ENCODE peak calls at places on chromosome 7, in seven cellular contexts. One of them, this sample, is unnamed.
A peak's percentile ranks its signal among the peaks of the same experiment; 100 is the strongest.

GRCh38 chr7:8261711-8262695 is at the start of gene ICA1:
- DNase-seq in psoas muscle: peak; percentile 70
- DNase-seq in AG09319: no peak
- DNase-seq in foreskin fibroblast: peak; percentile 53
- DNase-seq in heart right ventricle: peak; percentile 80
- DNase-seq in vagina: no peak
- DNase-seq in fibroblast of lung: peak; percentile 41
- DNase-seq in this sample: peak; percentile 66

GRCh38 chr7:129370812-129371211 is 63.4 kb upstream of the STRIP2 start:
- DNase-seq in psoas muscle: no peak
- DNase-seq in AG09319: no peak
- DNase-seq in foreskin fibroblast: peak; percentile 10
- DNase-seq in heart right ventricle: no peak
- DNase-seq in vagina: no peak
- DNase-seq in fibroblast of lung: peak; percentile 17
- DNase-seq in this sample: no peak

GRCh38 chr7:26485421-26486019 is 193.9 kb downstream of the SNX10 start:
- DNase-seq in psoas muscle: no peak
- DNase-seq in AG09319: no peak
- DNase-seq in foreskin fibroblast: no peak
- DNase-seq in heart right ventricle: no peak
- DNase-seq in vagina: no peak
- DNase-seq in fibroblast of lung: no peak
- DNase-seq in this sample: no peak

GRCh38 chr7:118185163-118185860 is 1.3 kb downstream of the LSM8 start:
- DNase-seq in psoas muscle: no peak
- DNase-seq in AG09319: peak; percentile 57
- DNase-seq in foreskin fibroblast: peak; percentile 65
- DNase-seq in heart right ventricle: no peak
- DNase-seq in vagina: no peak
- DNase-seq in fibroblast of lung: peak; percentile 49
- DNase-seq in this sample: peak; percentile 6

GRCh38 chr7:43565786-43566185 is 17.1 kb upstream of the STK17A start:
- DNase-seq in psoas muscle: no peak
- DNase-seq in AG09319: no peak
- DNase-seq in foreskin fibroblast: peak; percentile 75
- DNase-seq in heart right ventricle: no peak
- DNase-seq in vagina: no peak
- DNase-seq in fibroblast of lung: no peak
- DNase-seq in this sample: no peak

GRCh38 chr7:137097111-137097510 is 228.7 kb downstream of the CHRM2 start:
- DNase-seq in psoas muscle: no peak
- DNase-seq in AG09319: no peak
- DNase-seq in foreskin fibroblast: peak; percentile 62
- DNase-seq in heart right ventricle: no peak
- DNase-seq in vagina: no peak
- DNase-seq in fibroblast of lung: peak; percentile 82
- DNase-seq in this sample: no peak

GRCh38 chr7:131042269-131043160 is 285.2 kb upstream of the MKLN1 start:
- DNase-seq in psoas muscle: no peak
- DNase-seq in AG09319: no peak
- DNase-seq in foreskin fibroblast: no peak
- DNase-seq in heart right ventricle: no peak
- DNase-seq in vagina: no peak
- DNase-seq in fibroblast of lung: no peak
- DNase-seq in this sample: no peak

GRCh38 chr7:34155225-34155908 is 250.0 kb downstream of the BMPER start:
- DNase-seq in psoas muscle: peak; percentile 71
- DNase-seq in AG09319: peak; percentile 94
- DNase-seq in foreskin fibroblast: peak; percentile 98
- DNase-seq in heart right ventricle: no peak
- DNase-seq in vagina: no peak
- DNase-seq in fibroblast of lung: peak; percentile 95
- DNase-seq in this sample: peak; percentile 95

GRCh38 chr7:73892003-73892975 is 31.3 kb downstream of the TMEM270 start:
- DNase-seq in psoas muscle: peak; percentile 78
- DNase-seq in AG09319: no peak
- DNase-seq in foreskin fibroblast: peak; percentile 82
- DNase-seq in heart right ventricle: no peak
- DNase-seq in vagina: no peak
- DNase-seq in fibroblast of lung: peak; percentile 75
- DNase-seq in this sample: peak; percentile 71

GRCh38 chr7:107692501-107692900 is 31.9 kb downstream of the SLC26A4 start:
- DNase-seq in psoas muscle: no peak
- DNase-seq in AG09319: no peak
- DNase-seq in foreskin fibroblast: peak; percentile 57
- DNase-seq in heart right ventricle: no peak
- DNase-seq in vagina: no peak
- DNase-seq in fibroblast of lung: peak; percentile 69
- DNase-seq in this sample: no peak

GRCh38 chr7:155880721-155881120 is 68.5 kb upstream of the SHH start:
- DNase-seq in psoas muscle: peak; percentile 7
- DNase-seq in AG09319: no peak
- DNase-seq in foreskin fibroblast: no peak
- DNase-seq in heart right ventricle: no peak
- DNase-seq in vagina: no peak
- DNase-seq in fibroblast of lung: no peak
- DNase-seq in this sample: no peak

GRCh38 chr7:64892116-64892515 is 11.0 kb upstream of the ZNF273 start:
- DNase-seq in psoas muscle: no peak
- DNase-seq in AG09319: no peak
- DNase-seq in foreskin fibroblast: no peak
- DNase-seq in heart right ventricle: no peak
- DNase-seq in vagina: no peak
- DNase-seq in fibroblast of lung: no peak
- DNase-seq in this sample: no peak

GRCh38 chr7:131027287-131027773 is 293.3 kb upstream of the KLF14 start:
- DNase-seq in psoas muscle: peak; percentile 69
- DNase-seq in AG09319: peak; percentile 93
- DNase-seq in foreskin fibroblast: peak; percentile 98
- DNase-seq in heart right ventricle: no peak
- DNase-seq in vagina: no peak
- DNase-seq in fibroblast of lung: peak; percentile 57
- DNase-seq in this sample: peak; percentile 89

GRCh38 chr7:18320971-18321567 is 174.5 kb upstream of the HDAC9 start:
- DNase-seq in psoas muscle: no peak
- DNase-seq in AG09319: peak; percentile 5
- DNase-seq in foreskin fibroblast: peak; percentile 67
- DNase-seq in heart right ventricle: no peak
- DNase-seq in vagina: no peak
- DNase-seq in fibroblast of lung: peak; percentile 43
- DNase-seq in this sample: peak; percentile 58

GRCh38 chr7:131166066-131166465 is 161.6 kb upstream of the MKLN1 start:
- DNase-seq in psoas muscle: no peak
- DNase-seq in AG09319: no peak
- DNase-seq in foreskin fibroblast: peak; percentile 44
- DNase-seq in heart right ventricle: no peak
- DNase-seq in vagina: no peak
- DNase-seq in fibroblast of lung: peak; percentile 88
- DNase-seq in this sample: no peak

GRCh38 chr7:30028749-30029635 is 780 bp downstream of the PLEKHA8 start:
- DNase-seq in psoas muscle: peak; percentile 75
- DNase-seq in AG09319: no peak
- DNase-seq in foreskin fibroblast: peak; percentile 67
- DNase-seq in heart right ventricle: peak; percentile 44
- DNase-seq in vagina: no peak
- DNase-seq in fibroblast of lung: peak; percentile 47
- DNase-seq in this sample: peak; percentile 34

GRCh38 chr7:36726806-36727503 is 2.7 kb upstream of the AOAH start:
- DNase-seq in psoas muscle: no peak
- DNase-seq in AG09319: no peak
- DNase-seq in foreskin fibroblast: no peak
- DNase-seq in heart right ventricle: no peak
- DNase-seq in vagina: no peak
- DNase-seq in fibroblast of lung: no peak
- DNase-seq in this sample: no peak

GRCh38 chr7:22779697-22780096 is 43.0 kb downstream of the TOMM7 start:
- DNase-seq in psoas muscle: no peak
- DNase-seq in AG09319: no peak
- DNase-seq in foreskin fibroblast: no peak
- DNase-seq in heart right ventricle: no peak
- DNase-seq in vagina: no peak
- DNase-seq in fibroblast of lung: peak; percentile 40
- DNase-seq in this sample: no peak

GRCh38 chr7:105298004-105298403 is 90.7 kb downstream of the SRPK2 start:
- DNase-seq in psoas muscle: no peak
- DNase-seq in AG09319: no peak
- DNase-seq in foreskin fibroblast: no peak
- DNase-seq in heart right ventricle: no peak
- DNase-seq in vagina: no peak
- DNase-seq in fibroblast of lung: no peak
- DNase-seq in this sample: no peak

GRCh38 chr7:43872401-43873165 is 3.3 kb upstream of the MRPS24 start:
- DNase-seq in psoas muscle: peak; percentile 80
- DNase-seq in AG09319: peak; percentile 72
- DNase-seq in foreskin fibroblast: peak; percentile 97
- DNase-seq in heart right ventricle: no peak
- DNase-seq in vagina: no peak
- DNase-seq in fibroblast of lung: peak; percentile 87
- DNase-seq in this sample: peak; percentile 84

GRCh38 chr7:131221061-131221460 is 106.6 kb upstream of the MKLN1 start:
- DNase-seq in psoas muscle: no peak
- DNase-seq in AG09319: no peak
- DNase-seq in foreskin fibroblast: no peak
- DNase-seq in heart right ventricle: no peak
- DNase-seq in vagina: no peak
- DNase-seq in fibroblast of lung: no peak
- DNase-seq in this sample: no peak

GRCh38 chr7:16912540-16912939 is 30.8 kb upstream of the AGR3 start:
- DNase-seq in psoas muscle: no peak
- DNase-seq in AG09319: no peak
- DNase-seq in foreskin fibroblast: no peak
- DNase-seq in heart right ventricle: no peak
- DNase-seq in vagina: no peak
- DNase-seq in fibroblast of lung: no peak
- DNase-seq in this sample: no peak

GRCh38 chr7:151009340-151010001 is 14.8 kb downstream of the ATG9B start:
- DNase-seq in psoas muscle: no peak
- DNase-seq in AG09319: no peak
- DNase-seq in foreskin fibroblast: no peak
- DNase-seq in heart right ventricle: no peak
- DNase-seq in vagina: no peak
- DNase-seq in fibroblast of lung: no peak
- DNase-seq in this sample: no peak

GRCh38 chr7:151008143-151008510 is 16.2 kb downstream of the ATG9B start:
- DNase-seq in psoas muscle: no peak
- DNase-seq in AG09319: no peak
- DNase-seq in foreskin fibroblast: no peak
- DNase-seq in heart right ventricle: peak; percentile 56
- DNase-seq in vagina: no peak
- DNase-seq in fibroblast of lung: no peak
- DNase-seq in this sample: no peak

GRCh38 chr7:151010002-151010306 is 14.3 kb downstream of the ATG9B start:
- DNase-seq in psoas muscle: no peak
- DNase-seq in AG09319: no peak
- DNase-seq in foreskin fibroblast: no peak
- DNase-seq in heart right ventricle: no peak
- DNase-seq in vagina: no peak
- DNase-seq in fibroblast of lung: no peak
- DNase-seq in this sample: no peak

GRCh38 chr7:151007469-151007898 is 16.7 kb downstream of the NOS3 start:
- DNase-seq in psoas muscle: no peak
- DNase-seq in AG09319: no peak
- DNase-seq in foreskin fibroblast: no peak
- DNase-seq in heart right ventricle: peak; percentile 43
- DNase-seq in vagina: no peak
- DNase-seq in fibroblast of lung: no peak
- DNase-seq in this sample: no peak

GRCh38 chr7:151008511-151009323 is 15.6 kb downstream of the ATG9B start:
- DNase-seq in psoas muscle: peak; percentile 85
- DNase-seq in AG09319: no peak
- DNase-seq in foreskin fibroblast: peak; percentile 54
- DNase-seq in heart right ventricle: peak; percentile 72
- DNase-seq in vagina: no peak
- DNase-seq in fibroblast of lung: peak; percentile 39
- DNase-seq in this sample: peak; percentile 40
- TF ChIP-seq CTCF in psoas muscle: peak; percentile 48
- TF ChIP-seq CTCF in AG09319: peak; percentile 63
- TF ChIP-seq CTCF in foreskin fibroblast: peak; percentile 49
- TF ChIP-seq CTCF in heart right ventricle: peak; percentile 80
- TF ChIP-seq CTCF in vagina: peak; percentile 30
- TF ChIP-seq CTCF in fibroblast of lung: peak; percentile 30
- TF ChIP-seq CTCF in this sample: peak; percentile 59

DNA sequence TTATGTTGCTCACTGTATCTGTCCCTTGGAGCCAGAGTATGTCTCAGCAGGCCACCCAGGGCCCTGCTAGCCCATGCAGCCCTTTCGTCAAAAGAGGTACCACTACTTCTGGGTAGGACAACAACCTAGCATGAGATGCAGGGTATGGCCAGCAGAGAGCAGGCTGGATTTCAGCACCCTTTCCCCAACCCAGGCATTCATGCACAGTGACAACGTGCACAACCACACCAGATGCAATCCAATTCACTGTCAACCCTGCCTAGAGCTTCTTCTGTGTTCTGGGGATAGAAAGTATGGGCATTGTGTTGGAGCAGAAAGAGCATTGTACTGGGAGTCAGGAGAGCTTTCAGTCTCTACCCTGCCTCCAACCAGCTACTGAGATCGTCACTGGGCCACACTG is 37.9 kb downstream of the JAZF1 start:
- DNase-seq in psoas muscle: no peak
- DNase-seq in AG09319: no peak
- DNase-seq in foreskin fibroblast: no peak
- DNase-seq in heart right ventricle: no peak
- DNase-seq in vagina: no peak
- DNase-seq in fibroblast of lung: no peak
- DNase-seq in this sample: no peak
- TF ChIP-seq CTCF in psoas muscle: no peak
- TF ChIP-seq CTCF in AG09319: no peak
- TF ChIP-seq CTCF in foreskin fibroblast: no peak
- TF ChIP-seq CTCF in heart right ventricle: peak; percentile 13
- TF ChIP-seq CTCF in vagina: no peak
- TF ChIP-seq CTCF in fibroblast of lung: no peak
- TF ChIP-seq CTCF in this sample: no peak

GRCh38 chr7:142855401-142855743 is 496 bp downstream of the EPHB6 start:
- DNase-seq in psoas muscle: no peak
- DNase-seq in AG09319: no peak
- DNase-seq in foreskin fibroblast: peak; percentile 23
- DNase-seq in heart right ventricle: no peak
- DNase-seq in vagina: no peak
- DNase-seq in fibroblast of lung: no peak
- DNase-seq in this sample: no peak
- TF ChIP-seq CTCF in psoas muscle: no peak
- TF ChIP-seq CTCF in AG09319: no peak
- TF ChIP-seq CTCF in foreskin fibroblast: peak; percentile 3
- TF ChIP-seq CTCF in heart right ventricle: no peak
- TF ChIP-seq CTCF in vagina: no peak
- TF ChIP-seq CTCF in fibroblast of lung: no peak
- TF ChIP-seq CTCF in this sample: no peak

GRCh38 chr7:3670898-3671297 is 369.8 kb downstream of the SDK1 start:
- DNase-seq in psoas muscle: no peak
- DNase-seq in AG09319: no peak
- DNase-seq in foreskin fibroblast: no peak
- DNase-seq in heart right ventricle: no peak
- DNase-seq in vagina: no peak
- DNase-seq in fibroblast of lung: no peak
- DNase-seq in this sample: no peak

GRCh38 chr7:3668743-3669142 is 367.7 kb downstream of the SDK1 start:
- DNase-seq in psoas muscle: no peak
- DNase-seq in AG09319: no peak
- DNase-seq in foreskin fibroblast: no peak
- DNase-seq in heart right ventricle: no peak
- DNase-seq in vagina: no peak
- DNase-seq in fibroblast of lung: no peak
- DNase-seq in this sample: no peak

GRCh38 chr7:3678411-3678810 is 377.4 kb downstream of the SDK1 start:
- DNase-seq in psoas muscle: no peak
- DNase-seq in AG09319: no peak
- DNase-seq in foreskin fibroblast: no peak
- DNase-seq in heart right ventricle: no peak
- DNase-seq in vagina: no peak
- DNase-seq in fibroblast of lung: no peak
- DNase-seq in this sample: no peak

GRCh38 chr7:3673524-3673923 is 372.5 kb downstream of the SDK1 start:
- DNase-seq in psoas muscle: no peak
- DNase-seq in AG09319: no peak
- DNase-seq in foreskin fibroblast: no peak
- DNase-seq in heart right ventricle: no peak
- DNase-seq in vagina: no peak
- DNase-seq in fibroblast of lung: peak; percentile 10
- DNase-seq in this sample: peak; percentile 60
- TF ChIP-seq CTCF in psoas muscle: peak; percentile 16
- TF ChIP-seq CTCF in AG09319: peak; percentile 30
- TF ChIP-seq CTCF in foreskin fibroblast: no peak
- TF ChIP-seq CTCF in heart right ventricle: peak; percentile 30
- TF ChIP-seq CTCF in vagina: no peak
- TF ChIP-seq CTCF in fibroblast of lung: no peak
- TF ChIP-seq CTCF in this sample: peak; percentile 41